ENCODE peak calls at places on chromosomes 7 and 10, in seven cellular contexts. V, U, B, E, X, S and Y are unnamed samples.

GRCh38 chr10:125316436-125316835 is 156.1 kb upstream of the CTBP2 start:
- DNase-seq in B (no peak), S (no peak), V (no peak), E (no peak), U (no peak), X (peak; percentile 5), Y (no peak)

GRCh38 chr7:89975577-89975976 is 178.7 kb upstream of the STEAP1 start:
- DNase-seq in V (no peak), S (no peak), U (no peak), B (no peak), X (no peak), E (no peak), Y (no peak)

GRCh38 chr10:11724938-11725776 is 17.0 kb upstream of the ECHDC3 start:
- DNase-seq in X (peak; percentile 24), V (no peak), U (no peak), S (no peak), B (peak; percentile 27), E (no peak), Y (no peak)

GRCh38 chr10:45514283-45515270 is 140.6 kb downstream of the ALOX5 start:
- DNase-seq in E (no peak), X (no peak), V (no peak), U (no peak), B (no peak), S (no peak), Y (no peak)

GRCh38 chr7:4151926-4152549 is 530.1 kb upstream of the FOXK1 start:
- DNase-seq in V (no peak), U (no peak), X (no peak), E (no peak), B (no peak), S (no peak), Y (no peak)

GRCh38 chr10:124300224-124300623 is 118.5 kb downstream of the OAT start:
- DNase-seq in B (no peak), X (no peak), V (no peak), U (no peak), S (no peak), E (no peak), Y (no peak)

GRCh38 chr7:1637155-1637554 is 32.9 kb upstream of the ELFN1 start:
- DNase-seq in U (no peak), S (no peak), E (no peak), X (no peak), B (no peak), V (no peak), Y (no peak)

GRCh38 chr7:33932221-33932620 is 26.9 kb downstream of the BMPER start:
- DNase-seq in X (no peak), E (no peak), V (no peak), S (no peak), B (no peak), U (no peak), Y (no peak)

GRCh38 chr10:95295031-95295755 is 4.4 kb upstream of the PDLIM1 start:
- DNase-seq in S (peak; percentile 64), V (peak; percentile 79), B (no peak), X (peak; percentile 46), E (peak; percentile 73), U (peak; percentile 36), Y (peak; percentile 69)

GRCh38 chr10:24889636-24890035 is 62.8 kb downstream of the PRTFDC1 start:
- DNase-seq in E (no peak), B (no peak), X (no peak), S (no peak), U (no peak), V (no peak), Y (no peak)

GRCh38 chr7:93148135-93148534 is at the start of gene SAMD9L:
- DNase-seq in X (no peak), B (no peak), E (no peak), S (no peak), U (no peak), V (no peak), Y (no peak)

GRCh38 chr7:15755061-15755460 is 68.6 kb upstream of the MEOX2 start:
- DNase-seq in S (no peak), B (no peak), E (no peak), X (no peak), U (no peak), V (no peak), Y (no peak)

GRCh38 chr7:155694846-155695245 is 50.4 kb downstream of the RBM33 start:
- DNase-seq in U (no peak), X (no peak), E (no peak), B (no peak), S (no peak), V (no peak), Y (no peak)

GRCh38 chr7:45881759-45882464 is 6.4 kb upstream of the IGFBP1 start:
- DNase-seq in E (no peak), B (no peak), X (no peak), S (no peak), U (no peak), V (no peak), Y (no peak)

GRCh38 chr10:95655571-95656290 is 780 bp downstream of the ALDH18A1 start:
- DNase-seq in X (no peak), V (peak; percentile 19), S (no peak), U (no peak), B (no peak), E (no peak), Y (no peak)

GRCh38 chr7:71325151-71325550 is 193.2 kb downstream of the GALNT17 start:
- DNase-seq in V (no peak), E (no peak), X (no peak), B (no peak), U (no peak), S (no peak), Y (no peak)

GRCh38 chr7:7565746-7566650 is 686 bp upstream of the MIOS start:
- DNase-seq in S (no peak), X (peak; percentile 62), V (peak; percentile 25), B (no peak), U (no peak), E (peak; percentile 48), Y (peak; percentile 42)

GRCh38 chr10:6603142-6604125 is 23.4 kb upstream of the PRKCQ start:
- DNase-seq in U (no peak), S (no peak), X (no peak), B (no peak), V (no peak), E (no peak), Y (no peak)

GRCh38 chr10:132368881-132369635 is 27.9 kb upstream of the PWWP2B start:
- DNase-seq in E (no peak), U (no peak), S (peak; percentile 27), B (no peak), V (no peak), X (no peak), Y (no peak)

GRCh38 chr7:2924866-2925840 is 81.0 kb upstream of the GNA12 start:
- DNase-seq in V (no peak), B (no peak), E (no peak), X (no peak), S (peak; percentile 43), U (peak; percentile 8), Y (no peak)

GRCh38 chr7:17236161-17236560 is 62.3 kb upstream of the AHR start:
- DNase-seq in E (no peak), S (no peak), X (no peak), B (no peak), V (no peak), U (no peak), Y (no peak)

GRCh38 chr7:13724631-13725566 is 264.6 kb downstream of the ETV1 start:
- DNase-seq in S (no peak), B (no peak), E (no peak), V (no peak), U (no peak), X (no peak), Y (no peak)

GRCh38 chr7:8135417-8135816 is 126.5 kb downstream of the ICA1 start:
- DNase-seq in B (no peak), V (no peak), E (no peak), S (no peak), X (no peak), U (no peak), Y (no peak)

GRCh38 chr7:1755783-1756626 is 85.9 kb downstream of the ELFN1 start:
- DNase-seq in E (no peak), X (no peak), V (no peak), U (no peak), S (no peak), B (no peak), Y (no peak)

GRCh38 chr7:122161628-122162027 is 17.6 kb upstream of the AASS start:
- DNase-seq in S (no peak), X (no peak), B (no peak), U (no peak), E (no peak), V (no peak), Y (no peak)

GRCh38 chr7:74657692-74658170 is at the start of gene GTF2I:
- DNase-seq in X (no peak), S (peak; percentile 76), B (no peak), V (no peak), E (peak; percentile 88), U (no peak), Y (peak; percentile 34)

GRCh38 chr7:81715984-81716588 is 53.8 kb downstream of the HGF start:
- DNase-seq in E (no peak), S (no peak), V (no peak), X (peak; percentile 12), B (peak; percentile 4), U (no peak), Y (no peak)

GRCh38 chr10:78406648-78407008 is 373.0 kb downstream of the RPS24 start:
- DNase-seq in V (no peak), E (no peak), S (no peak), X (no peak), B (no peak), U (no peak), Y (peak; percentile 16)
- H3K4me3 ChIP-seq in V (no peak overlapping the region), E (no peak overlapping the region), S (peak overlapping the region; percentile 17), X (no peak overlapping the region), B (no peak overlapping the region), U (peak overlapping the region; percentile 58), Y (peak overlapping the region; percentile 24)

DNA sequence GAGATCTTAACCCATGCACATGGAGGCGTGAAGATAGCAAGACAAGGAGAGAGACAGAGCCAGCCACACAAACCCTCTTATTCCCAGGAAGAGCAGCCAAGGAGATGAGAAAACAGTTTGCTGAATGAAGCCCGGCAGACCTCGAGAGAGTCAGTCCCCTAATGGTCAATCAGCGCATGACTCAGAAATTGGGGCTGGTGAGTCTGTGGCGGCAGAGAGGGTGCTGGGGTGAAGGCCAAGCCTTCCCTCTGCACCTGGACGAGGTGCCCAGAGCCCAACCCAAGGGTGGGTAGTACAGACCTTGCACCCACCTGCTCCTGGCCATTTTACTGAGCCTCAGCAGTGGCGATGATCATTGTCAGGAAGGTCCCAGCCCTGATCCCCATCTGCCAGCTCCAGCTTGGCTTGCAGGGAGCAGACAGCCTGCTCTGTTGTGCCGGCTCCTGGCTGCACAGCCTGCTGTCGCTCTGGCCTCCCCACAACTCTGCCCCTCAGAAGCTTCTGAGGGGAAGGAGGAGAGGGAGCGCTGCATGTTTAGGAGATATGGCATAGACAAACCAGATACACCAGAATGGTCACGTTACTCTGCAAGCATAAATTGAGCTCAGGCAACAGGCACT is 256.6 kb downstream of the RPS24 start:
- DNase-seq in S (no peak), V (no peak), X (no peak), U (no peak), B (no peak), E (no peak), Y (no peak)
- TF ChIP-seq CTCF in S (no peak), V (no peak), X (no peak), U (no peak), B (no peak), E (no peak), Y (no peak)

GRCh38 chr7:140391634-140392033 is 6.7 kb downstream of the SLC37A3 start:
- DNase-seq in E (no peak), S (no peak), V (no peak), X (no peak), B (no peak), U (no peak), Y (no peak)
- H3K4me1 ChIP-seq in E (peaks cover 7% of the 10 kb centered on the region), S (peaks cover 8% of the 10 kb centered on the region), V (peaks cover 9% of the 10 kb centered on the region), X (peaks cover 12% of the 10 kb centered on the region), B (peaks cover 3% of the 10 kb centered on the region), U (peaks cover 10% of the 10 kb centered on the region), Y (peaks cover 15% of the 10 kb centered on the region)

GRCh38 chr10:119209736-119210355 is 2.5 kb downstream of the GRK5 start:
- DNase-seq in V (no peak), U (no peak), E (no peak), B (no peak), X (no peak), S (no peak), Y (no peak)
- H3K4me3 ChIP-seq in V (peak overlapping the region; percentile 21), U (peak overlapping the region; percentile 97), E (no peak overlapping the region), B (peak overlapping the region; percentile 94), X (no peak overlapping the region), S (peak overlapping the region; percentile 95), Y (peak overlapping the region; percentile 65)